ENCODE peak calls at places on chromosome 21, in four cellular contexts. C is IMR-90, G is K562, M is GM12878. V is an unnamed sample.

GRCh38 chr21:36419996-36420395 is 34.8 kb downstream of the CHAF1B start:
- DNase-seq in C (peak), M (no peak), G (peak), V (peak)

GRCh38 chr21:21039624-21040023 is 41.4 kb downstream of the NCAM2 start:
- DNase-seq in G (no peak), M (no peak), C (no peak), V (no peak)

GRCh38 chr21:43921979-43922945 is 57.2 kb downstream of the AGPAT3 start:
- DNase-seq in C (peak), G (peak), M (peak), V (no peak)

GRCh38 chr21:43031121-43031624 is 44.5 kb downstream of the CBS start:
- DNase-seq in G (no peak), M (no peak), C (no peak), V (no peak)

GRCh38 chr21:32544697-32545096 is 40.6 kb downstream of the TCP10L start:
- DNase-seq in G (no peak), M (no peak), C (no peak), V (no peak)

GRCh38 chr21:39625211-39625895 is 12.6 kb downstream of the B3GALT5 start:
- DNase-seq in G (no peak), C (no peak), M (no peak), V (no peak)

GRCh38 chr21:43892334-43892733 is 27.3 kb downstream of the AGPAT3 start:
- DNase-seq in C (no peak), G (no peak), M (no peak), V (no peak)

GRCh38 chr21:35023396-35024070 is 25.6 kb downstream of the RUNX1 start:
- DNase-seq in C (no peak), G (no peak), M (no peak), V (no peak)

GRCh38 chr21:46098303-46099141 is 610 bp downstream of the COL6A2 start:
- DNase-seq in C (no peak), G (no peak), M (no peak), V (no peak)

GRCh38 chr21:44888581-44889550 is 15.4 kb upstream of the PTTG1IP start:
- DNase-seq in G (no peak), M (no peak), C (no peak), V (no peak)

GRCh38 chr21:42527489-42528158 is 14.0 kb downstream of the SLC37A1 start:
- DNase-seq in M (peak), C (no peak), G (no peak), V (no peak)

GRCh38 chr21:29418813-29419212 is 120.1 kb downstream of the BACH1 start:
- DNase-seq in G (no peak), C (no peak), M (peak), V (no peak)

GRCh38 chr21:17925900-17926299 is 106.7 kb upstream of the C21orf91 start:
- DNase-seq in C (peak), M (no peak), G (peak), V (no peak)

GRCh38 chr21:42253466-42253865 is 34.5 kb downstream of the ABCG1 start:
- DNase-seq in C (no peak), M (no peak), G (no peak), V (no peak)

GRCh38 chr21:39347537-39347936 is 1.4 kb downstream of the HMGN1 start:
- DNase-seq in C (no peak), G (peak), M (no peak), V (no peak)

GRCh38 chr21:30072496-30072895 is 94.1 kb downstream of the CLDN17 start:
- DNase-seq in G (peak), M (no peak), C (no peak), V (peak)

GRCh38 chr21:43304621-43305335 is 122.2 kb downstream of the SIK1 start:
- DNase-seq in M (no peak), G (no peak), C (no peak), V (no peak)

GRCh38 chr21:15794277-15794912 is 64.6 kb downstream of the USP25 start:
- DNase-seq in C (no peak), G (no peak), M (no peak), V (no peak)

GRCh38 chr21:36381841-36382589 is 3.2 kb upstream of the CHAF1B start:
- DNase-seq in G (no peak), C (peak), M (no peak), V (no peak)

GRCh38 chr21:26506951-26507350 is 66.1 kb downstream of the CYYR1 start:
- DNase-seq in G (no peak), M (no peak), C (peak), V (no peak)

GRCh38 chr21:42655797-42656770 is 2.7 kb downstream of the PDE9A start:
- DNase-seq in C (no peak), M (no peak), G (no peak), V (no peak)

GRCh38 chr21:46661627-46662366 is 26.3 kb downstream of the PRMT2 start:
- DNase-seq in C (no peak), G (no peak), M (no peak), V (no peak)

GRCh38 chr21:29152936-29153335 is 22.5 kb downstream of the MAP3K7CL start:
- DNase-seq in G (no peak), M (no peak), C (no peak), V (no peak)

GRCh38 chr21:26148071-26148470 is 22.5 kb downstream of the APP start:
- DNase-seq in G (no peak), M (no peak), C (no peak), V (peak)

GRCh38 chr21:14943636-14944035 is 121.2 kb downstream of the NRIP1 start:
- DNase-seq in C (peak), M (no peak), G (no peak), V (no peak)

GRCh38 chr21:42229676-42230075 is 10.7 kb downstream of the ABCG1 start:
- DNase-seq in G (no peak), C (no peak), M (no peak), V (no peak)

GRCh38 chr21:43644609-43645008 is 14.7 kb downstream of the HSF2BP start:
- DNase-seq in M (no peak), G (no peak), C (peak), V (no peak)

GRCh38 chr21:44485254-44485793 is 30.0 kb downstream of the LRRC3 start:
- DNase-seq in G (peak), C (peak), M (no peak), V (peak)

DNA sequence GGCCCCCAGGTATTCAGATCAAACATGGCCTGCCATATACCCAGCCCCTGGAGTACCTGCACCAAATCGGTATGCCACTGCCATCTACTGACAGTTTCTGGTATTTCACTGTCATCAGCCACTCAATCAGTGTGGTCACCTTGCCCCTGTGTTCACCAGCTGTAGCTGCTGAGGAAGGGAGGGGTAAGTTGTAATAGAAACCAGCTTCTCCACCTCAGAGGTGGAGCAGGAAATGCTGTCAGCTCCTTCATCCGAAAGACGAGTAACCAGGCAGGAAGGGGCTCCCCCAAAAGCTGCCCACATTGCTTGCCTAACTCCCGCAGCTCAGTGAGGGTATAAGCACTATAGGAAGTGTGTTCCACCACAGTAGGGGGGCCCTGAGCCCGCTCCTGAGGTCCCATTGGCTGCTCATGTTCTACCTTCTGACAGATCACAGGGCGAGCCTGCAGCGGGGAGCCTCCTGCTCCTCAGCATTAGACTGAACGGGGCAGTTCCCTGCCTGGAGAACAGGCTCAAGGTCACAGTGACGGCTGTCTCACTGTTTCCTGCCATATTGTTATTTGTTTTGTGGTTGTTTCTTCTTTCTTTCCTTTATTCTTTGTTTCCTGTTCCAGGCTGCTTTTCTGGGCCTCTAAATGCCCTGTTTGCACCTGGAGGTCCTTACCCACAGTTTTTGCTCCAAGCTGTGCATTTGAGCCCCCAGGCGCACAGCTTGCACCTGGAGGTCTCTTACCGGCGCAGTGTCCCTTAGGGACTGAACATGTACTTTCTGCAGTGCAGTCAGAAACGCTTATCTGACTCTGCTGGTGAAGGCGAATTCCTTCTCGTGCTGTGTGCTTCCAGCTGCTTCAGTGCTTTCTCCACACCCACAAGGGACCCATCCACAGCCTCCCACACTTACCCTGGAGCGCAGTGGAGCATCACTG is 1638.3 kb downstream of the MRPL39 start:
- DNase-seq in M (peak), G (peak), C (peak), V (no peak)
- H3K4me2 ChIP-seq in M (no peak), G (peak), C (no peak), V (no peak)

DNA sequence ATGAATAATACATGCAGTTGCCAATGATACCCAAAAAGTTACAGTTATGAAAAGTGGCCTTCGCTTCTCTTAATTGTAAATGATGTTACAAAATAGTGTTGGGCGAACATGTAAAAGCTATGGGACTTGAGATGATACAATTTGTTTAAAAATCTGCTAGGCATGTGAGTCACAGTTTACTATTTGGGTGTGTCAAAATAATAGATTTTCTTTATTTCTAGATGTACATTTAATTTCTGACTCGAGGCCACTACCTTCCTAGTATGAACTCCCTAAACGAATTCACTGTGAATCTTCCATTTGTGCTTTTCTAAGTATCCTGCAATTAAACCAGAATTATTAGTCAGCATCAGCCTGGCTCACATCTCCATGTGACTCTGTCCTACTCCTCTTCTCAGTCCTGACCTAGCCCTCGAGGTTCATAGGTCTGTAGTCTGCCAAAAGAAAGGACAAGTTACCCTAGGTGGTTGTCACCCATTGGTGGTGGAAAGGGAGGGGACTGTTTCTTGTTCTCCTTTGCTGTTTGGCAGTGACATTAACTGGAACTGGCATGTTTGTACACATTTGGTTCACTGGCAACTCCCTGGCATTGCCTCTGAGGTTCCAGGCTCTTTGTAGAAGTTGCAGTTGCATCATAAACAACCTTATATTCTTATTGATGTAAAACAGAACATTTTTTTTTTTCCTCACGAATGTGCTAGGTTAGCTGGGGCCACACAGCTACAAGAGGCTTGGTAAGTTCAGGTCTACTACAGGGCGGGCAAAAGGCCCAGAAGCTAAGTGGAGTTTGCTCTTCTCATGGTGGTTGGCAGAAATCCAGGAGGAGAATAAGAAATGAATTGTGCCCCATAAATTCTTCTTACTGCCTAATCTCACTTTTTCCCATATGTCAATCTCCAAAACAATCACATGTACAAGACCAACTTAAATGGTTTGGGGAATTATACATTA is 746.5 kb upstream of the ADAMTS5 start:
- DNase-seq in G (no peak), M (no peak), C (no peak), V (no peak)
- TF ChIP-seq ELK1 in G (no peak), M (no peak), C (no peak), V (no peak)

GRCh38 chr21:33968998-33969353 is 53.4 kb upstream of the ATP5PO start:
- DNase-seq in M (no peak), C (peak), G (no peak), V (no peak)
- H3K4me2 ChIP-seq in M (no peak), C (peak), G (no peak), V (peak)

GRCh38 chr21:41064325-41064724 is 103.6 kb upstream of the BACE2 start:
- DNase-seq in C (no peak), G (no peak), M (no peak), V (no peak)

GRCh38 chr21:41065539-41065938 is 102.4 kb upstream of the BACE2 start:
- DNase-seq in M (no peak), G (peak), C (no peak), V (no peak)

GRCh38 chr21:41064951-41065350 is 103.0 kb upstream of the BACE2 start:
- DNase-seq in M (no peak), G (no peak), C (no peak), V (no peak)

GRCh38 chr21:41068411-41069304 is 99.3 kb upstream of the BACE2 start:
- DNase-seq in M (no peak), G (peak), C (peak), V (peak)

DNA sequence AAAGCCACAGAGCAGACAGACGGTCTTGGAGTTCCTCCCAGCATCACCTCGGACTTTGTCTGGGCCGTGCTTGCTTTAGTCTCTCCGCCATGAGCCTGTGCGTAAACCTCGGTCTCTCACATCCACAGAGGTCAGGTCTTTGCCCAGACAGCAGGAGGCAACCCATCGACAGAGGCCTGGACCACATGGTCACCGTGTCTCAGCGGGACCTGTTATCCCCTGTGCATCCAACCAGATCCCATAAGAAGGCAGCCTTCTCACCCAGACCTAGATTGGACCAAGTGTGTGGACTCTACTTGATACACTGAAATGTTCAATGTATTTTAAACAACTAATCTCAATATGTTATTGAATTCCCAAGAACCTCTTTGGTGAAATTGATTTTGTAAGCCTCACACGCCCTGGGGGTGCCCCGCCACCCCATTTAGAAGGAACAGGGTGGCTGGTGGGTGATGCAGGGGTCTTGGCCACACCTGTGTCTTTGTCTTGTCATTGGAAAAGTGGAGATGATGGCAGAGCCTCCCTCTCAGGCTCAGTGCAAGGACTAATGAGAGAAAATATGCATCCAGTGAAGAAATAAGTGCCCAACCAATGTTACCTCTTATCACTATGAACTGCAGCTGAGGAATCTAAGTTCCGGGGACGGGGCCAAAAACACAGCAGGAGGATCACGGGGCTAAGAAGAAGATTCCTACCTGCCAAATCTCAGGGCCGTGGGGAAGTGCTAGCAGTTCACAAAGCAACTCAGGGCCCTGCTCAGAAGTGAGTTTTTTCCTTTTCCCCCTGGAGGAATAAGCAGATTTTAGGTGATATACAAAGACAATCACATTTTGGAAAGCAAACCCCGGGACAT is 101.6 kb upstream of the BACE2 start:
- DNase-seq in C (no peak), M (no peak), G (no peak), V (no peak)
- TF ChIP-seq ELK1 in C (no peak), M (no peak), G (no peak), V (no peak)

V was measured in A549.